ENCODE peak calls at places on chromosomes 4 and X, in four cellular contexts. O is WTC11, I is HepG2, V is K562. Q is an unnamed sample.

GRCh38 chr4:71711044-71711984 is 72.6 kb downstream of the GC start:
- DNase-seq in O (no peak), I (no peak), V (no peak), Q (no peak)

GRCh38 chr4:8289956-8290700 is 20.6 kb downstream of the HTRA3 start:
- DNase-seq in I (no peak), V (no peak), O (no peak), Q (no peak)

GRCh38 chr4:75724867-75725724 is 719 bp downstream of the USO1 start:
- DNase-seq in I (peak), V (peak), O (peak), Q (peak)

GRCh38 chr4:988726-989721 is 2.2 kb downstream of the IDUA start:
- DNase-seq in O (no peak), I (no peak), V (no peak), Q (no peak)

GRCh38 chr4:8710946-8711345 is 118.4 kb downstream of the CPZ start:
- DNase-seq in I (no peak), O (peak), V (no peak), Q (no peak)

GRCh38 chrX:54891573-54891972 is 29.1 kb upstream of the TRO start:
- DNase-seq in V (peak), I (peak), O (no peak), Q (peak)

GRCh38 chr4:93605163-93605562 is 223.4 kb upstream of the ATOH1 start:
- DNase-seq in O (no peak), V (no peak), I (no peak), Q (no peak)

GRCh38 chr4:182248295-182248694 is 5.1 kb downstream of the TENM3 start:
- DNase-seq in I (no peak), V (no peak), O (no peak), Q (no peak)

GRCh38 chr4:77022581-77023133 is 53.1 kb downstream of the CCNI start:
- DNase-seq in I (no peak), V (no peak), O (peak), Q (no peak)

GRCh38 chr4:145829629-145830395 is 108.8 kb downstream of the ZNF827 start:
- DNase-seq in V (no peak), I (no peak), O (no peak), Q (no peak)

GRCh38 chrX:129953334-129953648 is 29.1 kb upstream of the BCORL1 start:
- DNase-seq in I (no peak), O (no peak), V (no peak), Q (no peak)

GRCh38 chr4:181597766-181598165 is 645.4 kb upstream of the TENM3 start:
- DNase-seq in V (no peak), I (no peak), O (no peak), Q (no peak)

GRCh38 chrX:109533631-109534030 is 3.0 kb upstream of the NXT2 start:
- DNase-seq in V (no peak), O (no peak), I (no peak), Q (no peak)

GRCh38 chrX:124426273-124426672 is 79.9 kb downstream of the SH2D1A start:
- DNase-seq in I (no peak), V (no peak), O (no peak), Q (no peak)

GRCh38 chrX:124421898-124422622 is 75.7 kb downstream of the SH2D1A start:
- DNase-seq in V (no peak), O (no peak), I (no peak), Q (no peak)

GRCh38 chrX:124426824-124427223 is 80.5 kb downstream of the SH2D1A start:
- DNase-seq in O (no peak), V (no peak), I (no peak), Q (no peak)
- TF ChIP-seq NR3C1 in O (no peak), V (no peak), I (no peak), Q (no peak)

GRCh38 chr4:98510757-98511517 is 147.5 kb downstream of the TSPAN5 start:
- DNase-seq in V (no peak), I (no peak), O (no peak), Q (no peak)
- TF ChIP-seq NR3C1 in V (no peak), I (no peak), O (no peak), Q (no peak)

GRCh38 chrX:154727418-154728323 is 23.2 kb downstream of the GAB3 start:
- DNase-seq in V (no peak), I (no peak), O (no peak), Q (no peak)
- TF ChIP-seq NR3C1 in V (no peak), I (no peak), O (no peak), Q (no peak)

GRCh38 chrX:112642349-112642748 is 37.4 kb downstream of the LHFPL1 start:
- DNase-seq in I (peak), V (peak), O (peak), Q (peak)
- TF ChIP-seq NR3C1 in I (no peak), V (no peak), O (no peak), Q (no peak)

GRCh38 chr4:37538931-37539330 is 147.2 kb downstream of the RELL1 start:
- DNase-seq in V (no peak), I (no peak), O (no peak), Q (no peak)
- TF ChIP-seq NR3C1 in V (no peak), I (no peak), O (no peak), Q (no peak)

DNA sequence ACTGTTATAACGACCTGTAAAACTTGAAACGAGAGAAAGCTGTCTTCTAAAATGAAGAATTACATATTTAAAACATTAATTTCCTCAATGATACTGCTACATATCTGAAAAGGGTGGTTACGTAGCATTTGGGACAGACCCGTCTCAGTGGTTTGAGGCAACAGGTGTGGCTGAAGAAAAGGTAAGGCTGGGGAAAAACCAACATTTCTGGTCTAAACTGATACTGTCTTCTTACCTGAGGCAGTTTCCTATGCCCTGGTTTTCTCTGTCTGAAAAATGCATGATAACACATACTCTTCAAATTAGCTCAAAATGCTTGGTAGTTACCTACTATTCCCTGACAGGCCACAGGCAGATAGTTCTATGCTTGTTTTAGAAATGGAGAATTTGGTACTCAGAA is 30.4 kb downstream of the PLS3 start:
- DNase-seq in O (no peak), V (no peak), I (no peak), Q (no peak)
- TF ChIP-seq NR3C1 in O (no peak), V (no peak), I (no peak), Q (no peak)

DNA sequence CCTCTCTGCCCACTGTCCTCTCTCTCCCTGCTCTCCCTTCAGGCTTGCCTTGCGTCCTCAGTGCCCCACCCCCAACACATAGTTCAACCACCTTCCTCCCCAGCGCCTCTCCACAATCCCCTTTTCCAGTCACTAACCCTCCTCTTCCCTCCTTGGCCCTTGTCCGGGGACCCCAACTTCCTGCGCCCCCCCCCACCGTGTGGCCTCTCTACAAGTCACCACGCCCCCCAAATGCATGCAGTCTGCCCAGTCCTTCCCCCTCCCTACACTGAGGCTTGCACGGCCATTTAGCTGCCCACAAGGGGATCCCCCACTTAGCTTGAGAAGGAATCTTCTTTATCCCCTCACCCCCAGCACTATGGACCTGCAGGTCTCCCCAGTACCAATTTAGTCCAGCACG is 569 bp downstream of the CXCR3 start:
- DNase-seq in O (no peak), V (no peak), I (no peak), Q (no peak)
- TF ChIP-seq NR3C1 in O (no peak), V (no peak), I (no peak), Q (no peak)

DNA sequence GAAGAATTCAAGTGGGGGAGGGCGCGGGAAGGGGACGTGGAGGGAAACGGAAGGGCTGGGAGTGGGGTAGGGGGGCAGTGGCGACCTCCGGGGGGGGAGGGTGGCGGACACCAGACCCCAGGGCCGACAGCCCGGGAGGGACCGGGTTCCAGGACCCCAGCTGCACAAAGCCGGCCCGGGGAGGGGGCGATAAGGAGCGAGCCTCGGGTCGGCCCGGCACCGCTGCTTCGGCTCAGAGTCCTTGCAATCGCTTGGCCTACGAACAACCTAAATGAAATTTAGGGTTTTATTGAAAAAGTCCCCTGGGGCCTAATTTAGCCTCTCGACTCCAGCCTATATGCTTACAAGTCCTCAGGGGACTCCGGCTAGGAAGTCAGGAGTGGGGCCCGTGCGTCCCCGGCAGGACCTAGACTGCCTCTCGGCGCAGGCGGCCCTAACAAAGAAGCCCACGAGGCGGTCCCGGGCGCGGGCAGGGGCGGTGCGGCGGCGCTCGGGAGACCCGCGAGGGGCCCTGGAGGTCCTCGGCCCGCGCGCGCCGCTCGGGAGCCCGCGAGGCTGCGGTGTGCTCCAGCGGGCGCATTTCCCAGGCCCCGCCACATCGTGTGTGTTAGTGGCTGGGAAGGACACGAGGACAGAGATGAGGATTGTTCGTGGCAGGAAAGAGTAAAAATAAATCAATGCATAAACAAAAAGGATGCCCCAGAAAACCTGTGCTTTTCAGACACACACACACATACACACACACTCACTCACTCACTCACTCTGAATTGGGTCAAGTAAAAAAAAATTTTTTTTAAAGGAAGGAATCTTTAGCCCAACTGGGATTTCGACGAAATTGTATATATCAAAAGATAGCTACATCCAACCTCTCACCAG is 70.0 kb downstream of the MGST2 start:
- DNase-seq in I (no peak), O (peak), V (no peak), Q (no peak)
- TF ChIP-seq NR3C1 in I (no peak), O (no peak), V (no peak), Q (no peak)

GRCh38 chr4:169120624-169121023 is 110.6 kb upstream of the CBR4 start:
- DNase-seq in O (no peak), V (no peak), I (peak), Q (no peak)

GRCh38 chr4:169115144-169115896 is 105.3 kb upstream of the CBR4 start:
- DNase-seq in I (no peak), V (no peak), O (peak), Q (no peak)

GRCh38 chr4:169116270-169116901 is 106.3 kb upstream of the CBR4 start:
- DNase-seq in V (no peak), I (no peak), O (no peak), Q (no peak)

GRCh38 chr4:169115897-169116254 is 105.8 kb upstream of the CBR4 start:
- DNase-seq in I (no peak), O (no peak), V (no peak), Q (peak)

DNA sequence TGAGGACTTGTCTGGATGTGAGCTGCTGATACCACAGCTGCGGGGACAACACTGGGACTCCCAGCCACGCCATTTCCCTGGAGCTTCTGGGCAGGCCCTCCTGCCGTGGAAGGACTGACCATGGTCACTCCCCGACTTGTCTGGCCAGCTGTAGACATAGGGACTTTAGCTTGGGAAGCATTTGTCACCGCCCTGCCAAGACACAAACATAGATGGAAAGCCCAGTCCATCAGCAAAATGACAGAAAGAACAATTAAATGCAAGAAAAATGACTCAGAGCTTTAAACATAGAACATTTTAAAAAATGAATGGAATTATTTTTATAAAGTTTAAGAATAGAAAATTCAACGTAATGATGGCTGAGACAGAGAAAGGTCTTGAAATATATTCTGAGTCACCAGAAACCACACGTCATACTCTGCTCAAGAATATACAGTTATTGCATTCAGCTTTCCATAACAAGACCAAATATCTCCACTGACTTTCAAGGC is 107.6 kb upstream of the CBR4 start:
- DNase-seq in O (no peak), V (no peak), I (no peak), Q (no peak)
- TF ChIP-seq NR3C1 in O (no peak), V (no peak), I (no peak), Q (no peak)

Q was measured in A549.